ENCODE peak calls at places on chromosomes 11 and 22, in four cellular contexts. A is ovary, F is K562, Z is A549. E is an unnamed sample.
A peak's percentile ranks its signal among the peaks of the same experiment; 100 is the strongest.

GRCh38 chr22:45911601-45912271 is 65.2 kb downstream of the WNT7B start:
- DNase-seq in A (no peak), Z (peak; percentile 96), F (no peak), E (no peak)

GRCh38 chr22:46737105-46737975 is 712 bp downstream of the CERK start:
- DNase-seq in A (peak; percentile 62), Z (no peak), F (peak; percentile 34), E (no peak)

GRCh38 chr22:32237021-32237420 is 18.1 kb downstream of the SLC5A4 start:
- DNase-seq in A (no peak), F (no peak), Z (no peak), E (no peak)

GRCh38 chr11:8759634-8760033 is 77.0 kb downstream of the RPL27A start:
- DNase-seq in Z (no peak), F (no peak), A (peak; percentile 59), E (peak; percentile 90)

GRCh38 chr11:71153005-71153395 is 99.4 kb downstream of the SHANK2 start:
- DNase-seq in Z (peak; percentile 38), F (no peak), A (no peak), E (peak; percentile 53)

GRCh38 chr22:36048911-36049677 is 20.5 kb upstream of the RBFOX2 start:
- DNase-seq in F (peak; percentile 60), Z (no peak), A (no peak), E (no peak)

GRCh38 chr11:119335655-119336543 is 1.6 kb downstream of the RNF26 start:
- DNase-seq in F (no peak), A (no peak), Z (no peak), E (no peak)

GRCh38 chr11:112734207-112734606 is 227.0 kb upstream of the NCAM1 start:
- DNase-seq in A (no peak), F (peak; percentile 17), Z (no peak), E (no peak)

GRCh38 chr11:96103102-96103501 is 179.2 kb upstream of the MTMR2 start:
- DNase-seq in A (no peak), Z (no peak), F (peak; percentile 77), E (no peak)

GRCh38 chr22:25281675-25282345 is 62.4 kb downstream of the CRYBB2 start:
- DNase-seq in A (no peak), F (no peak), Z (no peak), E (no peak)

GRCh38 chr22:29147241-29147919 is 58.3 kb upstream of the EMID1 start:
- DNase-seq in F (no peak), Z (no peak), A (no peak), E (peak; percentile 61)

GRCh38 chr11:12066799-12067508 is 43.4 kb upstream of the MICAL2 start:
- DNase-seq in F (no peak), Z (peak; percentile 93), A (no peak), E (peak; percentile 87)

GRCh38 chr11:67576742-67577475 is 6.7 kb upstream of the GSTP1 start:
- DNase-seq in Z (no peak), A (no peak), F (peak; percentile 66), E (no peak)

GRCh38 chr11:132913295-132913694 is 619.0 kb downstream of the OPCML start:
- DNase-seq in Z (no peak), A (no peak), F (no peak), E (no peak)

GRCh38 chr22:17968126-17968525 is 56.2 kb downstream of the MICAL3 start:
- DNase-seq in Z (no peak), F (no peak), A (no peak), E (no peak)

GRCh38 chr11:69475866-69476714 is 5.4 kb upstream of the LINC01488 start:
- DNase-seq in F (no peak), Z (no peak), A (no peak), E (no peak)

GRCh38 chr22:46070722-46071450 is 79.4 kb upstream of the PPARA start:
- DNase-seq in Z (peak; percentile 63), A (peak; percentile 84), F (no peak), E (peak; percentile 81)

GRCh38 chr11:64720640-64721358 is 2.2 kb downstream of the NRXN2 start:
- DNase-seq in F (no peak), Z (no peak), A (no peak), E (no peak)

GRCh38 chr22:49523374-49524008 is 304.2 kb downstream of the BRD1 start:
- DNase-seq in Z (no peak), A (no peak), F (no peak), E (peak; percentile 51)

GRCh38 chr11:64864473-64865285 is 13.7 kb downstream of the EHD1 start:
- DNase-seq in F (no peak), A (peak; percentile 74), Z (no peak), E (peak; percentile 94)

GRCh38 chr11:121389651-121390050 is 62.5 kb upstream of the SORL1 start:
- DNase-seq in A (no peak), F (no peak), Z (no peak), E (no peak)

GRCh38 chr11:9014826-9015225 is 11.0 kb upstream of the NRIP3 start:
- DNase-seq in F (no peak), A (no peak), Z (no peak), E (no peak)

GRCh38 chr22:41175546-41175945 is 29.6 kb upstream of the L3MBTL2 start:
- DNase-seq in A (no peak), Z (no peak), F (no peak), E (no peak)

GRCh38 chr22:19708323-19709011 is 5.8 kb upstream of the SEPTIN5 start:
- DNase-seq in Z (no peak), F (no peak), A (no peak), E (peak; percentile 61)

GRCh38 chr22:23769321-23769965 is 1.7 kb upstream of the CHCHD10 start:
- DNase-seq in Z (no peak), F (no peak), A (no peak), E (no peak)

GRCh38 chr22:23764931-23765881 is 2.4 kb downstream of the C22orf15 start:
- DNase-seq in F (no peak), A (no peak), Z (no peak), E (no peak)

GRCh38 chr22:23763579-23764331 is 965 bp downstream of the C22orf15 start:
- DNase-seq in F (no peak), Z (no peak), A (no peak), E (no peak)

GRCh38 chr22:23767303-23767672 is 484 bp downstream of the CHCHD10 start:
- DNase-seq in A (no peak), F (no peak), Z (no peak), E (no peak)

DNA sequence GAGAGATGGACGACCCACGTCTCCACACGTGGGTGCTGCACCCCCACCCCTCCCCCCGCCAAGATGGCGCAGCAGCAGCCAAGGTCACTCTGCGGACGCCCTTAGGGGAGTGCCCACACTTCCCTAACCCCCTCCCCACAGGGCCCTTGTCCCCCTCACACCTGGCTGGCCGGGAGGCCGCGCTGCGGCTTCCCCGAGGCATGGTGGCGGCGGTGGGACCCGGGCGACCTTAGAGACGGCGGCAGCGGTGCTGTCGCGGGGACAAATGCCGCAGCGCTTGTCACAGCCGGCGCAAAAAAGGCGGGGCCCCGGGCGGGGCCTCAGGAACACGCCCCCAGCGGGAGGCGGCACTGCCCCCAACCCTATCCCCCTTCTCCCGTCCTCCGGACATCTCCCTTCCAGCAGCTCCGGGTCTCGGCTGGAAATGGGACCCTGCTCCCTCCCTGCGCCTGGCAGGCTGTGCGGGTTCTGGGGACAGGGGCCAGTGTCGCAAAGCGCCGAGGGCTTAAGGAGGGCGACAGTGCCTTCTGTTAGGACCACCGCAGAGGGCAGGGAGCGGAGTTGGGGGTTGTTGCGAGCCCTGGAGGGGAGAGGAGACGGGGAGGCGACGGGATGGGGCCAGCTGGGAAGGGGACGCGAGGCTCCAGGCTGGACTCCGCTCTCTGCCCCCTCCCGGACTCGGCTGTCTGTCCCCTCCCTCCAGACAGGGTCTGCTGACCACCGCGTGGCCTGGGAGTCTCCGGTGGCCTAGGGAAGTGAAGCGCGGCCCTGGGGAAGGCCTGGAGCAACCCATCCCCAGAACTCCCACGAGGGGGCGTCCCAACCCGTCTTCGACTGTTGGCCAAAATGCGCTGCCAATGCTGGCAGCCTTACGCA is at the start of gene CHCHD10:
- DNase-seq in Z (peak; percentile 77), F (peak; percentile 90), A (peak; percentile 84), E (peak; percentile 92)
- TF ChIP-seq EP300 in Z (no peak), F (no peak), A (no peak), E (no peak)

DNA sequence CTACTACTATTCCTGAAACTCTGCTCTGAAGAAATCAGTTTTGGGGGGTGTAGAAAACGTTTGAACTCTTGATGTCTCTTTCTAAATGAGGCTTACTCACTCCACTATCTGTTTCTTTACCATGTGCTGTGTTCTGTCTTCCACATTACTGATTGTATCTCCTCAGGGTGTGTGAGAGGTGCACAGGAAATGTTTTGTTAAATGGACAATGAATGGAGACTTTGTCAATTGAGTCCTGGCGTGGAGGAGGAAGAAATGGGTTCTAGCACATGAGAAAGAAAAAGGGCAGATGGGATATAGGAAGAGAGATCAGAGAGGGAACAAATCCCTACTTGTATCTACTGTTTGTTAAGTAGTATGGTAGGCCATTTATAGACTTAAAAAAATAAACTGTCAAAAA is 577.1 kb upstream of the CCDC90B start:
- DNase-seq in Z (no peak), F (no peak), A (no peak), E (no peak)
- H3K4me3 ChIP-seq in Z (no peak overlapping the region), F (no peak overlapping the region), A (no peak overlapping the region), E (no peak overlapping the region)

DNA sequence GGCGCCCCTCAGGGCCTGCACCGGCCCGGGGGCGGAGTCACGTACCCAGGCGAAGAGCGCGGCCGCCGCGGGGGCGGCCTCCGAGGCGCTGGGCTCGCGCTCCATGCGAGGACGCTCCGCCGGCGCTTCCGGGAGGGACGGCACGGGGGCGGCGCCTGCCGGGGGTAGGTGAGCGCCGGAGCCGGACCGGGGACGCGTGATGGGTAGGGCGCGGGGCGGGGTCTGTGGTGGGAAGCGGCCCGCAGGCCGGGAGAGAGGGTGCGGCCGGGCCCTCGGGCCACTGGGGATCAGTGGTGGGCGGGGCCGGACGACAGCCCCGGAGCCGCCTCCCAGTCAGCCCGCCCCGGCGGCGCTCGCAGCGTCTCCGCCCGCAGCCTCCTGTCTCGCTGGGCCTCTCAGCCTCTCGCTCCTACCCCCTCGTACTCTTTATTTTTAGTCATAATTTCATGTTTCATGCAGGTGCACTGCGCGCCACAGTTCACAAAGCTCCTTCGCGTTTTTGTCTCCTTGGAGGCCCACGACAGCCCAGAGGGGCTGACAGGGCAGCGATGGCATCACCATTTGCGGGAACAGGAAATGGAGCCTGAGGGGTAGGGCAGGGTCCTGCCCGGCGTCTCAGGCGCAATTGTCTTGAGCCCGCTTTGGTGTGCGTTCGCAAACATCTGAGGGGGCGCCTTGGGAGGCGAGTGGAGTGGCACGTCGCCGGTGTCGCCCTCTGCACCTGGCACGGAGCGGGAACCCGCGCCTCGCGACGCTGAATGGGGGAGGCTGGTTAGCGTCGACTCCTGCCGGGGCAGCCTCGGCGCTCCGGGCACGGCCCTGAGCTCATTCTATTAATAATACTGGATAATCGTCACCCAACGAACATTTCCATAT is at the start of gene SERGEF:
- DNase-seq in A (peak; percentile 92), Z (peak; percentile 89), F (peak; percentile 95), E (peak; percentile 95)
- TF ChIP-seq EP300 in A (no peak), Z (no peak), F (no peak), E (no peak)

DNA sequence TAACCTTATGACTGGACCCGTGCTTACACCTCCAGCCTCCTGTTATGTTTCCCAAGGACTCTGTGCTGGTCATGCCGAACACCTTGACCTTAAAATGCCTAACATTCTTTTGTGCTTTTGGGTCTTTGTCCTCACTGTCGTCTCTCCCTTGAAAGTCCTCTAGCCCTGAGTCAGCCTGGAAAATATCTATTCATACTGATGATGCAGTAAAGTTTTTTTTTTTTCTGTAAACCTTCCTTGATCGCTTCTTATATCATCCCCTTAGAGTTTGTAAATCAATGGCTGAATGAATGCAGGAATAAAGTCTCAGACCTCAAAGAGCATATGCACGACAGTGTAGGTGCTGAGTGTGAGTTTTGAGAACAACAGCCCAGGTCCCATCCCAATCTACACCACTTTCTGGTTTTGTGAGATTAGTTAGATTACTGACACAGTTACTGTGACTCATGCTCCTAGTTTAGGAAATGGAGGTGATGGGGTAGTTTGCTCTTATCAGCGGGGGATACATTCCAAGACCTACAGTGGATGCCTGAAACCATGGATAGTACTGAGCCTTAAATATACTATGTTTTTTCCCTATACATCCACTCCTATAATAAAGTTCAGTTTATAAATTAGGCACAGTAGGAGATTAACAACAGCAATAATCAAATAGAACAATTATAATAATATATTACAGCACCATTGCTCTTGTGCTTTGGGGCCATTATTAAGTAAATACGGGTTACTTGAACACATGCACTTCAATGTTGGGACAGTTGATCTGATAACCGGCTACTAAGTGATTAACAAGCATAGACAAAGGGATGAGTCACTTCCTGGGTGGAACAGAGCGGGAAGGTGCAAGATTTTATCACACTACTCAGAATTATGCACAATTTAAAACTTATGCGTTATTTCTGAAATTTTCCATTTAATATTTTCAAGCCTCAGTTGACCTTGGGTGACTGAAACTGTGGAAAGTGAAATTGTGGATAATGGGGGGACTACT is 8.5 kb downstream of the TCN1 start:
- DNase-seq in F (peak; percentile 86), Z (peak; percentile 29), A (no peak), E (no peak)
- H3K4me3 ChIP-seq in F (no peak overlapping the region), Z (no peak overlapping the region), A (no peak overlapping the region), E (no peak overlapping the region)

E was measured in sigmoid colon.